ENCODE peak calls at places on chromosomes 12 and 14, in five cellular contexts. One of them, this sample, is unnamed.

GRCh38 chr12:76503957-76504356 is 55.6 kb downstream of the OSBPL8 start:
- DNase-seq in transverse colon: no peak
- DNase-seq in neural progenitor cell: no peak
- DNase-seq in fibroblast of mammary gland: no peak
- DNase-seq in GM20000: no peak
- DNase-seq in this sample: no peak

GRCh38 chr12:130249376-130249775 is 87.1 kb downstream of the FZD10 start:
- DNase-seq in neural progenitor cell: no peak
- DNase-seq in fibroblast of mammary gland: no peak
- DNase-seq in transverse colon: no peak
- DNase-seq in GM20000: no peak
- DNase-seq in this sample: no peak

GRCh38 chr14:99517046-99517642 is 35.9 kb downstream of the CCNK start:
- DNase-seq in fibroblast of mammary gland: no peak
- DNase-seq in transverse colon: no peak
- DNase-seq in neural progenitor cell: no peak
- DNase-seq in GM20000: no peak
- DNase-seq in this sample: no peak

GRCh38 chr14:51677276-51677675 is 25.6 kb downstream of the FRMD6 start:
- DNase-seq in transverse colon: no peak
- DNase-seq in neural progenitor cell: no peak
- DNase-seq in GM20000: no peak
- DNase-seq in fibroblast of mammary gland: peak
- DNase-seq in this sample: no peak

GRCh38 chr12:2384533-2385328 is 331.9 kb downstream of the CACNA1C start:
- DNase-seq in transverse colon: no peak
- DNase-seq in GM20000: no peak
- DNase-seq in neural progenitor cell: no peak
- DNase-seq in fibroblast of mammary gland: peak
- DNase-seq in this sample: no peak

GRCh38 chr12:63897931-63898330 is 53.4 kb downstream of the SRGAP1 start:
- DNase-seq in fibroblast of mammary gland: no peak
- DNase-seq in GM20000: no peak
- DNase-seq in neural progenitor cell: no peak
- DNase-seq in transverse colon: no peak
- DNase-seq in this sample: no peak

GRCh38 chr14:20460458-20461229 is 590 bp downstream of the PIP4P1 start:
- DNase-seq in GM20000: peak
- DNase-seq in transverse colon: peak
- DNase-seq in neural progenitor cell: no peak
- DNase-seq in fibroblast of mammary gland: no peak
- DNase-seq in this sample: no peak

GRCh38 chr14:101400815-101401214 is 160.5 kb upstream of the DIO3 start:
- DNase-seq in fibroblast of mammary gland: peak
- DNase-seq in transverse colon: no peak
- DNase-seq in GM20000: no peak
- DNase-seq in neural progenitor cell: no peak
- DNase-seq in this sample: no peak

GRCh38 chr12:67826946-67827719 is 162.1 kb upstream of the IFNG-AS1 start:
- DNase-seq in neural progenitor cell: no peak
- DNase-seq in fibroblast of mammary gland: peak
- DNase-seq in GM20000: no peak
- DNase-seq in transverse colon: peak
- DNase-seq in this sample: no peak

GRCh38 chr12:114780746-114781399 is 96.9 kb upstream of the TBX3 start:
- DNase-seq in GM20000: no peak
- DNase-seq in transverse colon: no peak
- DNase-seq in neural progenitor cell: no peak
- DNase-seq in fibroblast of mammary gland: no peak
- DNase-seq in this sample: no peak

GRCh38 chr12:124939428-124940142 is 25.1 kb upstream of the UBC start:
- DNase-seq in fibroblast of mammary gland: peak
- DNase-seq in neural progenitor cell: peak
- DNase-seq in GM20000: peak
- DNase-seq in transverse colon: peak
- DNase-seq in this sample: peak
- TF ChIP-seq CTCF in fibroblast of mammary gland: no peak
- TF ChIP-seq CTCF in neural progenitor cell: no peak
- TF ChIP-seq CTCF in GM20000: no peak
- TF ChIP-seq CTCF in transverse colon: peak
- TF ChIP-seq CTCF in this sample: no peak

DNA sequence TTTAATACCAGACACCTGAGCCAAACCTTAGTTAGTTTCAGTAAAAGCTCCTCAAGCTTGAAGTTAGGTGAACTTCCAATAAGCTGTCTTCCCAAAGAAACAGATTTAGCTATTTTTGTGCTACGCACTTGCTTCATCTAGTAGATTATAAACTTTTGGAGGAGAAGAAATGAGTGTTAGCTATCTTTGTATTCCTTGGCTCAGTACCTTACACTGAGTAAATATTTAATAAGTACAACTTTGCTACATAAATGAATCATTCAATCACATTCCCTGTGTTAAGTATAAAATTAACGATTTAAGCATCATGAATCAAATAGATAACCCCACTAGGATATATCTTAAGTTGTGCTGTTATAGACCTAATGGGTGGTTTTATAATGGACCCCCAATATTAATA is 307.0 kb downstream of the PCNX1 start:
- DNase-seq in GM20000: no peak
- DNase-seq in neural progenitor cell: no peak
- DNase-seq in fibroblast of mammary gland: no peak
- DNase-seq in transverse colon: no peak
- DNase-seq in this sample: no peak
- TF ChIP-seq CTCF in GM20000: no peak
- TF ChIP-seq CTCF in neural progenitor cell: no peak
- TF ChIP-seq CTCF in fibroblast of mammary gland: no peak
- TF ChIP-seq CTCF in transverse colon: no peak
- TF ChIP-seq CTCF in this sample: no peak

DNA sequence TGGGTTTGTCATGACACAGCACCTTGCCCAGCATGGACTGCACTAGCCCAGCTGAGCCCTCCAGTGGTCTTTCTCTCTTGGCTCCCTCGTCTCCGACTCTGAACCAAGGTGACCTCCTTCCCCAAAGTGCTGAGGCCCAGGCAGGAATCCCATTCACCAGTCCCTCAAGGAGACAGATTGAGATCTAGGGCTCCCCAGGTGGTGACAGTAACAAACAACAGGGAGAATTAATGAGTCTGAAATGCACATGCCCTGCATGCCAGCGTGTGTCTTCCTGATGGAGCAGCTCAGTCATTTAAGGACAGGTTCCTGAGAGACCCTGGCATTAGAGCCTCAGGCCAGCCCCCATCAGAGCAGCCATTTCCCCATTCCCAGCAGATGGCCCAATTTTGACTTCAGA is 51.4 kb upstream of the OAS1 start:
- DNase-seq in fibroblast of mammary gland: no peak
- DNase-seq in neural progenitor cell: peak
- DNase-seq in transverse colon: no peak
- DNase-seq in GM20000: peak
- DNase-seq in this sample: no peak
- TF ChIP-seq CTCF in fibroblast of mammary gland: no peak
- TF ChIP-seq CTCF in neural progenitor cell: peak
- TF ChIP-seq CTCF in transverse colon: no peak
- TF ChIP-seq CTCF in GM20000: no peak
- TF ChIP-seq CTCF in this sample: no peak

GRCh38 chr12:120534703-120535655 is 823 bp downstream of the RNF10 start:
- DNase-seq in neural progenitor cell: peak
- DNase-seq in transverse colon: peak
- DNase-seq in GM20000: peak
- DNase-seq in fibroblast of mammary gland: peak
- DNase-seq in this sample: peak
- TF ChIP-seq CTCF in neural progenitor cell: no peak
- TF ChIP-seq CTCF in transverse colon: no peak
- TF ChIP-seq CTCF in GM20000: no peak
- TF ChIP-seq CTCF in fibroblast of mammary gland: no peak
- TF ChIP-seq CTCF in this sample: no peak

DNA sequence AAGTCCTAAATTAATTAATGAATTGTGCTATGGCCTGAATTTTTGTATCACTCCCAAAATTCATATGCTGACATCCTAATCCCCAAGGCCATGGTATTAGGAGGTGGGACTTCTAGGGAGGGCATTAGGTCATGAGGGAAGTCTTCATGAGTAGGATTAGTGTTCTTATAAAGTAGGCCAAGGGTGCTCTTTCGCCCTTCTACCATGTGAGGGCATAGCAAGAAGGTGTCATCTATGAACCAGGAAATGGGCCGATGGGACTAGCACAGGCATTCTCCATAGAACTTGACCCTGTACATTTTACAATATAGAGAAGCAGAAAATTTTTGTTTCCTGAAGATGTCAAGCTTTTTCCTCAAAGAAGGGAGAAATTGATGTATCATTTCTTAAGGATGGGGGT is 12.5 kb downstream of the SYT10 start:
- DNase-seq in fibroblast of mammary gland: peak
- DNase-seq in neural progenitor cell: peak
- DNase-seq in transverse colon: no peak
- DNase-seq in GM20000: no peak
- DNase-seq in this sample: no peak
- TF ChIP-seq CTCF in fibroblast of mammary gland: peak
- TF ChIP-seq CTCF in neural progenitor cell: peak
- TF ChIP-seq CTCF in transverse colon: no peak
- TF ChIP-seq CTCF in GM20000: no peak
- TF ChIP-seq CTCF in this sample: no peak

GRCh38 chr14:34770901-34771300 is 56.5 kb upstream of the CFL2 start:
- DNase-seq in GM20000: no peak
- DNase-seq in neural progenitor cell: no peak
- DNase-seq in transverse colon: no peak
- DNase-seq in fibroblast of mammary gland: no peak
- DNase-seq in this sample: no peak

GRCh38 chr14:34766611-34767010 is 52.2 kb upstream of the CFL2 start:
- DNase-seq in neural progenitor cell: no peak
- DNase-seq in fibroblast of mammary gland: peak
- DNase-seq in transverse colon: no peak
- DNase-seq in GM20000: no peak
- DNase-seq in this sample: no peak

DNA sequence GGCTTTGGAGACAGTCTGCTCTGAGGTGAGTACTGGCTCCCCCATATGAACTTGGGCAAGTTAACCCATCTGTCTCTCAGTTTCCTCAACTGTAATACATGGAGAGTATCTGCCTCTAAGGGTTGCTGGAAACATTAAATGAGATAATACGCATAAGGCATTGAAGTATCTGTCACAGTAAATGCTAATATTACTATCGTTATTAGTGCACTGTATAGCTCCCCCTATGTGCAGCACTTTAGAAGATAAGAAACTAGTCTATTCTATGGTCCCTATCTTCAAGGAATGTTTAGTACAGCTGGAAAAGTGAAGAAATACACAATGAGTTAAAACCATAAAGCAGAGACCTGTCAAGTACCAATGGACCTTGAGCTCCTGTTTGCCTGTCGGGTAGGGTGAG is 51.7 kb upstream of the CFL2 start:
- DNase-seq in GM20000: no peak
- DNase-seq in transverse colon: no peak
- DNase-seq in fibroblast of mammary gland: no peak
- DNase-seq in neural progenitor cell: no peak
- DNase-seq in this sample: no peak
- TF ChIP-seq CTCF in GM20000: peak
- TF ChIP-seq CTCF in transverse colon: no peak
- TF ChIP-seq CTCF in fibroblast of mammary gland: peak
- TF ChIP-seq CTCF in neural progenitor cell: peak
- TF ChIP-seq CTCF in this sample: no peak

GRCh38 chr12:124455336-124455735 is 112.1 kb downstream of the NCOR2 start:
- DNase-seq in neural progenitor cell: no peak
- DNase-seq in transverse colon: no peak
- DNase-seq in fibroblast of mammary gland: no peak
- DNase-seq in GM20000: no peak
- DNase-seq in this sample: no peak

GRCh38 chr12:124454735-124455134 is 112.7 kb downstream of the NCOR2 start:
- DNase-seq in transverse colon: no peak
- DNase-seq in GM20000: no peak
- DNase-seq in fibroblast of mammary gland: peak
- DNase-seq in neural progenitor cell: no peak
- DNase-seq in this sample: peak

GRCh38 chr12:124454352-124454725 is 113.1 kb downstream of the NCOR2 start:
- DNase-seq in GM20000: no peak
- DNase-seq in transverse colon: no peak
- DNase-seq in fibroblast of mammary gland: no peak
- DNase-seq in neural progenitor cell: no peak
- DNase-seq in this sample: no peak

GRCh38 chr12:124452576-124453391 is 114.6 kb downstream of the NCOR2 start:
- DNase-seq in neural progenitor cell: peak
- DNase-seq in fibroblast of mammary gland: no peak
- DNase-seq in GM20000: no peak
- DNase-seq in transverse colon: no peak
- DNase-seq in this sample: no peak

GRCh38 chr12:124453419-124454351 is 113.7 kb downstream of the NCOR2 start:
- DNase-seq in neural progenitor cell: no peak
- DNase-seq in transverse colon: peak
- DNase-seq in GM20000: peak
- DNase-seq in fibroblast of mammary gland: peak
- DNase-seq in this sample: peak
- TF ChIP-seq CTCF in neural progenitor cell: no peak
- TF ChIP-seq CTCF in transverse colon: no peak
- TF ChIP-seq CTCF in GM20000: no peak
- TF ChIP-seq CTCF in fibroblast of mammary gland: no peak
- TF ChIP-seq CTCF in this sample: no peak

GRCh38 chr14:75825147-75825592 is 156.6 kb downstream of the TGFB3 start:
- DNase-seq in neural progenitor cell: no peak
- DNase-seq in fibroblast of mammary gland: peak
- DNase-seq in transverse colon: no peak
- DNase-seq in GM20000: peak
- DNase-seq in this sample: no peak

GRCh38 chr14:75823334-75823733 is 158.5 kb downstream of the TGFB3 start:
- DNase-seq in neural progenitor cell: no peak
- DNase-seq in GM20000: no peak
- DNase-seq in transverse colon: no peak
- DNase-seq in fibroblast of mammary gland: peak
- DNase-seq in this sample: no peak

GRCh38 chr14:75826599-75826998 is 155.2 kb downstream of the TGFB3 start:
- DNase-seq in GM20000: no peak
- DNase-seq in neural progenitor cell: no peak
- DNase-seq in fibroblast of mammary gland: peak
- DNase-seq in transverse colon: no peak
- DNase-seq in this sample: no peak

GRCh38 chr14:75822522-75823288 is 159.1 kb downstream of the TGFB3 start:
- DNase-seq in GM20000: no peak
- DNase-seq in transverse colon: no peak
- DNase-seq in neural progenitor cell: no peak
- DNase-seq in fibroblast of mammary gland: peak
- DNase-seq in this sample: no peak

DNA sequence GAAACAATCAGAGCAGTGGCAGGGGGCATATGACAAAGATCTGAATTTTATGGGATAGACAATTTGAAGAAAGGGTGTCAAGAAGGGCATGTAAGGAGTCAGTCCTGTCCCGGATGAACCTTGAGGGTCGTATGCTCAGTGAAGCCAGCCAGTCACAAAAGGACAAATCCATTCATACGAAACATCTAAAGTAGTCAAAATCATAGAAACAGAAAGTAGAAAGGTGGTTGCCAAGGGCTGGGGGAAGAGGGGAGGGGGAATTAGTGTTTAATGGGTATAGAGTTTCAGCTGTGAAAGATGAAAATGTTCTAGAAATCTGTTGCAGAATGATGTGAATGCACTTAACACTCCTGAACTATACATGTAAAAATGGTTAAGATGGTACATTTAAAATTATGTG is 157.5 kb downstream of the TGFB3 start:
- DNase-seq in neural progenitor cell: no peak
- DNase-seq in GM20000: no peak
- DNase-seq in fibroblast of mammary gland: no peak
- DNase-seq in transverse colon: no peak
- DNase-seq in this sample: no peak
- TF ChIP-seq CTCF in neural progenitor cell: no peak
- TF ChIP-seq CTCF in GM20000: no peak
- TF ChIP-seq CTCF in fibroblast of mammary gland: no peak
- TF ChIP-seq CTCF in transverse colon: no peak
- TF ChIP-seq CTCF in this sample: no peak

This sample was measured in natural killer cell.